ENCODE peak calls at places on chromosomes 6 and 20, in seven cellular contexts. G, A, T, Z, F, U and L are unnamed samples.

GRCh38 chr6:82182756-82183155 is 64.8 kb downstream of the IBTK start:
- DNase-seq in A (no peak), Z (no peak), G (peak), U (no peak), F (no peak), T (no peak), L (no peak)

GRCh38 chr20:56411759-56412472 is at the start of gene CASS4:
- DNase-seq in A (peak), F (peak), Z (no peak), U (no peak), T (no peak), G (peak), L (peak)

GRCh38 chr6:113976806-113977205 is 5.9 kb upstream of the HDAC2 start:
- DNase-seq in A (no peak), T (no peak), Z (no peak), U (no peak), F (no peak), G (no peak), L (no peak)

GRCh38 chr6:128803911-128804310 is 79.0 kb upstream of the LAMA2 start:
- DNase-seq in T (no peak), A (no peak), F (no peak), G (peak), Z (peak), U (no peak), L (peak)

GRCh38 chr6:161748535-161749386 is 474.9 kb upstream of the AGPAT4 start:
- DNase-seq in U (no peak), G (no peak), T (no peak), A (no peak), F (no peak), Z (no peak), L (peak)

GRCh38 chr6:168732676-168733075 is 291.7 kb downstream of the SMOC2 start:
- DNase-seq in Z (no peak), G (no peak), U (no peak), F (no peak), T (no peak), A (no peak), L (no peak)

GRCh38 chr20:19396466-19397081 is 184.1 kb downstream of the SLC24A3 start:
- DNase-seq in U (no peak), A (no peak), T (no peak), G (no peak), F (no peak), Z (no peak), L (no peak)

GRCh38 chr6:129498950-129499870 is 210.8 kb downstream of the ARHGAP18 start:
- DNase-seq in F (no peak), T (no peak), G (peak), U (no peak), Z (peak), A (peak), L (no peak)

GRCh38 chr6:143689852-143690251 is 12.1 kb downstream of the PHACTR2 start:
- DNase-seq in U (no peak), Z (peak), F (no peak), G (no peak), T (no peak), A (no peak), L (no peak)

GRCh38 chr6:111176763-111177099 is 89.4 kb downstream of the SLC16A10 start:
- DNase-seq in T (no peak), Z (no peak), F (no peak), A (no peak), G (no peak), U (no peak), L (no peak)

GRCh38 chr6:118350881-118351430 is 197.1 kb upstream of the PLN start:
- DNase-seq in A (no peak), U (no peak), F (no peak), Z (no peak), G (no peak), T (no peak), L (no peak)

GRCh38 chr6:118123503-118124037 is 216.5 kb downstream of the SLC35F1 start:
- DNase-seq in Z (no peak), T (no peak), U (no peak), F (no peak), G (no peak), A (no peak), L (no peak)

GRCh38 chr6:170088349-170088951 is 202.4 kb downstream of the DLL1 start:
- DNase-seq in Z (no peak), G (no peak), T (no peak), F (peak), A (peak), U (no peak), L (no peak)

GRCh38 chr6:137866200-137866913 is 702 bp upstream of the TNFAIP3 start:
- DNase-seq in Z (peak), G (no peak), F (no peak), U (no peak), T (no peak), A (no peak), L (no peak)

GRCh38 chr6:48541669-48542068 is 430.7 kb upstream of the PTCHD4 start:
- DNase-seq in T (no peak), G (no peak), U (no peak), F (no peak), Z (no peak), A (no peak), L (no peak)

GRCh38 chr6:170345662-170346061 is 39.1 kb downstream of the FAM120B start:
- DNase-seq in U (no peak), T (no peak), G (no peak), F (no peak), A (no peak), Z (no peak), L (no peak)

GRCh38 chr6:68757821-68758220 is 122.7 kb downstream of the ADGRB3 start:
- DNase-seq in T (no peak), F (no peak), A (no peak), U (no peak), Z (no peak), G (no peak), L (no peak)

GRCh38 chr6:27206806-27207205 is 40.7 kb upstream of the PRSS16 start:
- DNase-seq in U (no peak), F (no peak), T (no peak), A (no peak), Z (no peak), G (no peak), L (no peak)